ENCODE peak calls at places on chromosome 7, in five cellular contexts. One of them, this sample, is unnamed.
A peak's percentile ranks its signal among the peaks of the same experiment; 100 is the strongest.

GRCh38 chr7:21013765-21014502 is 227.2 kb upstream of the SP8 start:
- DNase-seq in fibroblast of the aortic adventitia: no peak
- DNase-seq in B cell: no peak
- DNase-seq in adrenal gland: no peak
- DNase-seq in upper lobe of right lung: no peak
- DNase-seq in this sample: no peak

GRCh38 chr7:45968312-45968711 is 47.2 kb upstream of the IGFBP3 start:
- DNase-seq in fibroblast of the aortic adventitia: no peak
- DNase-seq in B cell: no peak
- DNase-seq in upper lobe of right lung: no peak
- DNase-seq in adrenal gland: no peak
- DNase-seq in this sample: no peak

GRCh38 chr7:74343281-74344127 is 54.3 kb downstream of the CLIP2 start:
- DNase-seq in adrenal gland: peak; percentile 67
- DNase-seq in B cell: no peak
- DNase-seq in fibroblast of the aortic adventitia: peak; percentile 55
- DNase-seq in upper lobe of right lung: no peak
- DNase-seq in this sample: no peak

GRCh38 chr7:15686209-15686956 is at the start of gene MEOX2:
- DNase-seq in fibroblast of the aortic adventitia: peak; percentile 70
- DNase-seq in adrenal gland: peak; percentile 26
- DNase-seq in upper lobe of right lung: peak; percentile 75
- DNase-seq in B cell: no peak
- DNase-seq in this sample: no peak

GRCh38 chr7:11192506-11192905 is 218.8 kb downstream of the PHF14 start:
- DNase-seq in adrenal gland: no peak
- DNase-seq in fibroblast of the aortic adventitia: peak; percentile 30
- DNase-seq in B cell: no peak
- DNase-seq in upper lobe of right lung: no peak
- DNase-seq in this sample: no peak

GRCh38 chr7:91609525-91609924 is 271.0 kb downstream of the MTERF1 start:
- DNase-seq in fibroblast of the aortic adventitia: peak; percentile 30
- DNase-seq in adrenal gland: no peak
- DNase-seq in B cell: no peak
- DNase-seq in upper lobe of right lung: no peak
- DNase-seq in this sample: no peak

GRCh38 chr7:95977994-95978393 is 205.6 kb downstream of the DYNC1I1 start:
- DNase-seq in fibroblast of the aortic adventitia: no peak
- DNase-seq in adrenal gland: no peak
- DNase-seq in upper lobe of right lung: no peak
- DNase-seq in B cell: no peak
- DNase-seq in this sample: no peak

GRCh38 chr7:116438274-116438673 is 61.3 kb upstream of the CAV2 start:
- DNase-seq in B cell: no peak
- DNase-seq in upper lobe of right lung: no peak
- DNase-seq in fibroblast of the aortic adventitia: peak; percentile 63
- DNase-seq in adrenal gland: no peak
- DNase-seq in this sample: no peak

GRCh38 chr7:30977896-30978564 is 14.3 kb downstream of the GHRHR start:
- DNase-seq in upper lobe of right lung: peak; percentile 65
- DNase-seq in fibroblast of the aortic adventitia: peak; percentile 21
- DNase-seq in adrenal gland: no peak
- DNase-seq in B cell: no peak
- DNase-seq in this sample: no peak

GRCh38 chr7:4709187-4709586 is 27.1 kb downstream of the FOXK1 start:
- DNase-seq in adrenal gland: no peak
- DNase-seq in B cell: no peak
- DNase-seq in fibroblast of the aortic adventitia: no peak
- DNase-seq in upper lobe of right lung: no peak
- DNase-seq in this sample: no peak
- TF ChIP-seq CTCF in adrenal gland: no peak
- TF ChIP-seq CTCF in B cell: no peak
- TF ChIP-seq CTCF in fibroblast of the aortic adventitia: no peak
- TF ChIP-seq CTCF in upper lobe of right lung: no peak
- TF ChIP-seq CTCF in this sample: no peak

GRCh38 chr7:42476255-42476654 is 239.2 kb upstream of the GLI3 start:
- DNase-seq in B cell: no peak
- DNase-seq in adrenal gland: no peak
- DNase-seq in upper lobe of right lung: no peak
- DNase-seq in fibroblast of the aortic adventitia: no peak
- DNase-seq in this sample: no peak

GRCh38 chr7:42479452-42480303 is 242.7 kb upstream of the GLI3 start:
- DNase-seq in B cell: no peak
- DNase-seq in upper lobe of right lung: no peak
- DNase-seq in fibroblast of the aortic adventitia: no peak
- DNase-seq in adrenal gland: no peak
- DNase-seq in this sample: no peak

GRCh38 chr7:42475082-42475481 is 238.1 kb upstream of the GLI3 start:
- DNase-seq in adrenal gland: no peak
- DNase-seq in upper lobe of right lung: no peak
- DNase-seq in fibroblast of the aortic adventitia: no peak
- DNase-seq in B cell: no peak
- DNase-seq in this sample: no peak

GRCh38 chr7:42480304-42480665 is 243.3 kb upstream of the GLI3 start:
- DNase-seq in upper lobe of right lung: no peak
- DNase-seq in fibroblast of the aortic adventitia: no peak
- DNase-seq in B cell: no peak
- DNase-seq in adrenal gland: no peak
- DNase-seq in this sample: no peak

GRCh38 chr7:42478717-42479116 is 241.7 kb upstream of the GLI3 start:
- DNase-seq in B cell: no peak
- DNase-seq in fibroblast of the aortic adventitia: no peak
- DNase-seq in upper lobe of right lung: no peak
- DNase-seq in adrenal gland: no peak
- DNase-seq in this sample: no peak
- TF ChIP-seq CTCF in B cell: no peak
- TF ChIP-seq CTCF in fibroblast of the aortic adventitia: no peak
- TF ChIP-seq CTCF in upper lobe of right lung: no peak
- TF ChIP-seq CTCF in adrenal gland: no peak
- TF ChIP-seq CTCF in this sample: no peak

DNA sequence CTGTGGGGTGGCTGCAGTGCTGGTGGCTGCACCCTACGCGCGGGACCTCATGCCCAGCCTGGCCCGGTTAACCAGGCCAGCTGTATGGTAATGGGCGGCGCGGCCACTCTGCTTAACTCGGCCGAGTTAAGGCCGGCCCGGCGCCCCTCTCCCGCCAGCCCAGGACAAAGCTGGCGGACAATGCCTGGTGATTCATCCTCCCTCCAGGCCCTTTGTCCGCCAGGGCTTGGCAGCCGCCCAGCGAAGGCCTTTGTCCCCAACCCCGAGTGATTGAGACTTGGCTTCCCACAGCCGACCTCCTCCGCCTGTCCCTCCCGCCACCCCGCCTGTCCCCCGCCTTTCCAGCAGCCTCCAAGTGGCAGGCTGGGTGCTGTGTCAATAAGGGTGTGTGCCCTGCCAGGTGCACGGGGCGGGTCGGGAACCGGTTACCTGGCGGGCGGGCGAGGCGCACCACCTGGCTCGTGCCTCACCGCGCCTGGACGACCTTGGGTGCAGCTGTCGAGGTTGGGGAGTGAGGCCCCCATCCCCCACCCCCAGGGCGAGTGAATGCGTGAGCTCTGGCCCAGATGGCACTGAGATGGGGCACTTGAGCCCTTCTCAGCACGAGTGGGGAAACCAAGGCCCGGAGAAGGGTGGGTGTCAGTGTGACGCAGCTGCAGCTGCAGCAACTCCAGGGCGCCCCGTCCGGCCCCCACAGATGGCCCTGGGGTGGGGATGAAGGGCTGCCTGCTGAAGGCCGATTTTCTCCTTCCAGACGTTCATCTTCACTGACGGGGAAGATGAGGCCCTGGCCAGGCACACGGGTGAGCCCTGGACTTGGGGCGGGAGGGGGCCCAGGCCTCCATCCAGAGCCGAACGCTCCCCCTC is 4.6 kb downstream of the LFNG start:
- DNase-seq in adrenal gland: peak; percentile 94
- DNase-seq in B cell: no peak
- DNase-seq in upper lobe of right lung: peak; percentile 94
- DNase-seq in fibroblast of the aortic adventitia: peak; percentile 26
- DNase-seq in this sample: no peak
- TF ChIP-seq CTCF in adrenal gland: no peak
- TF ChIP-seq CTCF in B cell: no peak
- TF ChIP-seq CTCF in upper lobe of right lung: no peak
- TF ChIP-seq CTCF in fibroblast of the aortic adventitia: no peak
- TF ChIP-seq CTCF in this sample: no peak

GRCh38 chr7:56028942-56029630 is 22.2 kb downstream of the PSPH start:
- DNase-seq in B cell: no peak
- DNase-seq in upper lobe of right lung: no peak
- DNase-seq in adrenal gland: no peak
- DNase-seq in fibroblast of the aortic adventitia: peak; percentile 41
- DNase-seq in this sample: no peak

GRCh38 chr7:56030340-56030739 is 20.9 kb downstream of the PSPH start:
- DNase-seq in fibroblast of the aortic adventitia: no peak
- DNase-seq in B cell: no peak
- DNase-seq in adrenal gland: no peak
- DNase-seq in upper lobe of right lung: no peak
- DNase-seq in this sample: no peak

DNA sequence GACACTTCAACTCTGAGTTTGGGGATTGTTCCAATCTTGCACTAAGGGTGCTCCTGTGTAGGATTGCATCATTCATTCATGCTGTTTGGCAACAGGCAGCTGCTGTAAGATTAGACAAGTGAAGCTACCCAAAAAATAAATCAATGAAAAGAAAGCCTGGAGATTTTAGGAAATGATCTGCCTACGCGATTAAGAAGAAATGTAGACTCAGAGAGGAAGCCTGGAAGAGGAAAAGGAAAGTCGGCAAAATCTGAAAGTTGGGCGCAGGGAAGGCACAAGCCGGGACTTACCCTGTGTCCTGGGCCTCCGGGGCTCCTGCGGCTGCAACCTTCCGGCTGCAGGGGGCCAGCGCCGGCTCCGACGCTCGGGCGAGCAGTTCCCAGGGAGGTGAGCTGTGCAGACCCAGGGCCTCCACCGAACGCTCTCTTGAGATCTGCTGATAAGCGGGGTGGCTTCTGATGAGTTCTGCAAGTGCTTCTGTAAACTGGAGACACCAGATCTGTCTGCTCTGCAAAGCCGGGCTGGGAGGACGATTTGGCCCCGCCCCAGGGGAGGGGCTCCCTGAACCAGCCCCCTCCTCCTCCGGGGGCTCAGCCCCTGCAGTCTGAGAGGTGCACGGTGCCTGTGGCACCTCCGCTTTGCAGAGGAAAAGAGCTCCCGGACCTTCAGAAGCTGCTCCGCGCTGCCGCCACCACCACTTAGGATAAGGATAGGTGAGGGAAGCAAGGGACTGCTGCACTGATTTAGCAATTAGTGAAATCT is 17.4 kb downstream of the PSPH start:
- DNase-seq in adrenal gland: peak; percentile 74
- DNase-seq in B cell: peak; percentile 73
- DNase-seq in upper lobe of right lung: peak; percentile 84
- DNase-seq in fibroblast of the aortic adventitia: peak; percentile 82
- DNase-seq in this sample: peak; percentile 81
- TF ChIP-seq CTCF in adrenal gland: no peak
- TF ChIP-seq CTCF in B cell: peak; percentile 29
- TF ChIP-seq CTCF in upper lobe of right lung: peak; percentile 45
- TF ChIP-seq CTCF in fibroblast of the aortic adventitia: peak; percentile 57
- TF ChIP-seq CTCF in this sample: no peak

DNA sequence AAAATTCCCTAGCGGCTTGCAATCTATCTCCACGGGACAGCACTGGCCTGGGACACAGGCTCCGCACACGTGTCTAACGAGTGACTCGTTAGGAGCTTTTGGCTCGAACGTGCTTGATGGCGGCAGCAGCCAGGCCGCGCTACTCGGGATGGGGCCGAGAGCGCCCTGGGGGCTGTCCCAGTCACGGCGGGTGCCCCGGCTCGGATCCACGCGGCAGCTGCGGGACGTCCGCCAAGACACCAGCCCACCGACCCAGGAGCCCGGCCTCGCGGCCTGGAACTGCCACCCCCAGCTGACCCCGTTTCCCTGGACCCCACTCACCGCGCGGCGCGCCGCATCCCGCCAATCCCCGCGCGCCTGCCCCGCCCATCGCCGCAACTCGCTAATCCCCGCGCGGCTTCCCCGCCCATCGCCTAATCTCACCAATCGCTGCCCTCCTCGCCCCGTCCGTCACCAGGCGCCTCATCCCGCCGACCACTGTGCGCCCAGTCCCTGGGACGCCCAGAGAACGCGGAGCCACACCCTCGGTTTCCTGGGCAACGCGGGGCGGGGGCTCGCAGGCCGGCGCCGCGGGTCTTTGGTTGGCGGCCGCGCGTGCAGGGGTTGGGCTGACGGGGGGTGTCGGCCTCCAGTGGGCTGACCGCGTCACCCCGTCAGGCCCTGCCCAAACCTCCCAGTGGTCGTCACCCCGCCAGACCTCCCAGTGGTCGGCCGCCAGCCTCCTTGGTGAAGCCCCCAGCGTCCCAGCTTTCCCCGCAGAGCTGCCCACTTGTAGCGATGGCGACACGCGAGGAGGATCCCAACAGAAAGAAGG is at the start of gene POLD2:
- DNase-seq in B cell: peak; percentile 97
- DNase-seq in fibroblast of the aortic adventitia: peak; percentile 92
- DNase-seq in upper lobe of right lung: peak; percentile 99
- DNase-seq in adrenal gland: peak; percentile 98
- DNase-seq in this sample: peak; percentile 100
- TF ChIP-seq CTCF in B cell: no peak
- TF ChIP-seq CTCF in fibroblast of the aortic adventitia: no peak
- TF ChIP-seq CTCF in upper lobe of right lung: no peak
- TF ChIP-seq CTCF in adrenal gland: no peak
- TF ChIP-seq CTCF in this sample: no peak

DNA sequence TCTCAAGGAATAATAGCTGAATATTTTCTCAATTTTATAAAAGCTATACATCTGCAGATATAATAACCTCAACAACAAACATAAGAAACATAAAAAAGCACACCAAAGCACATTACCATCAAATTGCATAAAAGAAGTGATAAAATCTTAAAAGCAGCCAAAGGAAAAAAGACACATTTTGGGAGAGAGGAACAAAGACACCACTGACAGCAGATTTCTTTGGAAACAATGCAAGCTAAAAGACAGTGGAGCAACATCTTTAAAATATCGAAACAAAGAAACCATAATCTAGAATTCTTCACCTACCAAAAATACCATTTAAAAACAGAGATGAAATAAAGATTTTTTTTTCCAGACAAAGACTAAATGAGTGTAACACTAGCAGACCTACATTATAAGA is 55.7 kb upstream of the TEX47 start:
- DNase-seq in upper lobe of right lung: no peak
- DNase-seq in fibroblast of the aortic adventitia: no peak
- DNase-seq in adrenal gland: no peak
- DNase-seq in B cell: no peak
- DNase-seq in this sample: no peak
- TF ChIP-seq CTCF in upper lobe of right lung: no peak
- TF ChIP-seq CTCF in fibroblast of the aortic adventitia: no peak
- TF ChIP-seq CTCF in adrenal gland: no peak
- TF ChIP-seq CTCF in B cell: no peak
- TF ChIP-seq CTCF in this sample: no peak

DNA sequence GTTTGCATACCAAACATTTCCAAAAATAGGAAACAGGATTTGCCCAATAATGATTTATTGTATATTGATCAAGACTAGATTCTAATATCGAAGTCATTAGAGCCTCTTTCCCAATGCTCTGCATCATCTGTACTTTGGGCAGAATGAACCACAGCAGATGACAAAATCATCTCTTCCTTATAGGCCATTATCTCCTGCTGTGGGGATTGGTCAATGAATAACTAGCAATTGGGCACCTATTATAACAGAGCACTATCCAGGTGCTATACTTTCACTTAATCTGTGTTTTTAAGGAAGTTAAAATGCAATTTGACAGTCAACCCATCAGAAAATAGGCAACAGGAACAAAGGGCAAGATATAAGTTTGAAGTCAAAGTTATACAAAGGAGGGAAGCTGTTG is 290.3 kb downstream of the AHR start:
- DNase-seq in upper lobe of right lung: no peak
- DNase-seq in fibroblast of the aortic adventitia: no peak
- DNase-seq in B cell: no peak
- DNase-seq in adrenal gland: no peak
- DNase-seq in this sample: no peak
- TF ChIP-seq CTCF in upper lobe of right lung: no peak
- TF ChIP-seq CTCF in fibroblast of the aortic adventitia: no peak
- TF ChIP-seq CTCF in B cell: no peak
- TF ChIP-seq CTCF in adrenal gland: no peak
- TF ChIP-seq CTCF in this sample: no peak

This sample was measured in GM20000.